ENCODE peak calls at places on chromosomes 2 and 18, in eight cellular contexts. One of them, this sample, is unnamed.

GRCh38 chr18:37335337-37335736 is 230.3 kb downstream of the CELF4 start:
- DNase-seq in SK-N-SH: peak; percentile 87
- DNase-seq in GM12878: no peak
- DNase-seq in endothelial cell of umbilical vein: no peak
- DNase-seq in H1: no peak
- DNase-seq in K562: peak; percentile 32
- DNase-seq in HCT116: no peak
- DNase-seq in HepG2: no peak
- DNase-seq in this sample: no peak

GRCh38 chr2:217993817-217994459 is 8.9 kb downstream of the TNS1 start:
- DNase-seq in SK-N-SH: peak; percentile 85
- DNase-seq in GM12878: no peak
- DNase-seq in endothelial cell of umbilical vein: peak; percentile 54
- DNase-seq in H1: peak; percentile 93
- DNase-seq in K562: peak; percentile 88
- DNase-seq in HCT116: no peak
- DNase-seq in HepG2: peak; percentile 28
- DNase-seq in this sample: no peak

GRCh38 chr2:35585972-35586371 is 769.6 kb upstream of the CRIM1 start:
- DNase-seq in SK-N-SH: no peak
- DNase-seq in GM12878: no peak
- DNase-seq in endothelial cell of umbilical vein: no peak
- DNase-seq in H1: no peak
- DNase-seq in K562: no peak
- DNase-seq in HCT116: no peak
- DNase-seq in HepG2: no peak
- DNase-seq in this sample: no peak

GRCh38 chr2:99707592-99707991 is 217.8 kb upstream of the REV1 start:
- DNase-seq in SK-N-SH: no peak
- DNase-seq in GM12878: no peak
- DNase-seq in endothelial cell of umbilical vein: no peak
- DNase-seq in H1: no peak
- DNase-seq in K562: no peak
- DNase-seq in HCT116: no peak
- DNase-seq in HepG2: no peak
- DNase-seq in this sample: no peak

GRCh38 chr2:218234487-218234886 is 17.5 kb downstream of the ARPC2 start:
- DNase-seq in SK-N-SH: no peak
- DNase-seq in GM12878: no peak
- DNase-seq in endothelial cell of umbilical vein: no peak
- DNase-seq in H1: no peak
- DNase-seq in K562: no peak
- DNase-seq in HCT116: no peak
- DNase-seq in HepG2: no peak
- DNase-seq in this sample: no peak

GRCh38 chr2:232973796-232974195 is 39.3 kb downstream of the NGEF start:
- DNase-seq in SK-N-SH: no peak
- DNase-seq in GM12878: no peak
- DNase-seq in endothelial cell of umbilical vein: no peak
- DNase-seq in H1: no peak
- DNase-seq in K562: no peak
- DNase-seq in HCT116: no peak
- DNase-seq in HepG2: no peak
- DNase-seq in this sample: no peak

GRCh38 chr2:65402780-65403528 is 29.4 kb downstream of the SPRED2 start:
- DNase-seq in SK-N-SH: no peak
- DNase-seq in GM12878: no peak
- DNase-seq in endothelial cell of umbilical vein: no peak
- DNase-seq in H1: no peak
- DNase-seq in K562: no peak
- DNase-seq in HCT116: no peak
- DNase-seq in HepG2: no peak
- DNase-seq in this sample: no peak

GRCh38 chr2:17672583-17673317 is 80.9 kb downstream of the SMC6 start:
- DNase-seq in SK-N-SH: no peak
- DNase-seq in GM12878: no peak
- DNase-seq in endothelial cell of umbilical vein: no peak
- DNase-seq in H1: no peak
- DNase-seq in K562: no peak
- DNase-seq in HCT116: no peak
- DNase-seq in HepG2: no peak
- DNase-seq in this sample: no peak

GRCh38 chr2:128982670-128983069 is 664.0 kb upstream of the HS6ST1 start:
- DNase-seq in SK-N-SH: no peak
- DNase-seq in GM12878: no peak
- DNase-seq in endothelial cell of umbilical vein: no peak
- DNase-seq in H1: no peak
- DNase-seq in K562: no peak
- DNase-seq in HCT116: no peak
- DNase-seq in HepG2: no peak
- DNase-seq in this sample: no peak

GRCh38 chr2:9231291-9232165 is 24.9 kb downstream of the ASAP2 start:
- DNase-seq in SK-N-SH: no peak
- DNase-seq in GM12878: no peak
- DNase-seq in endothelial cell of umbilical vein: no peak
- DNase-seq in H1: peak; percentile 36
- DNase-seq in K562: no peak
- DNase-seq in HCT116: no peak
- DNase-seq in HepG2: no peak
- DNase-seq in this sample: no peak

GRCh38 chr18:62771494-62771893 is 56.2 kb downstream of the PHLPP1 start:
- DNase-seq in SK-N-SH: no peak
- DNase-seq in GM12878: no peak
- DNase-seq in endothelial cell of umbilical vein: no peak
- DNase-seq in H1: no peak
- DNase-seq in K562: no peak
- DNase-seq in HCT116: no peak
- DNase-seq in HepG2: no peak
- DNase-seq in this sample: no peak

GRCh38 chr2:212538156-212539144 is at the start of gene ERBB4:
- DNase-seq in SK-N-SH: peak; percentile 51
- DNase-seq in GM12878: no peak
- DNase-seq in endothelial cell of umbilical vein: peak; percentile 5
- DNase-seq in H1: peak; percentile 56
- DNase-seq in K562: no peak
- DNase-seq in HCT116: no peak
- DNase-seq in HepG2: no peak
- DNase-seq in this sample: no peak
- H3K9ac ChIP-seq in SK-N-SH: no peak within 1 kb of the TSS
- H3K9ac ChIP-seq in GM12878: no peak within 1 kb of the TSS
- H3K9ac ChIP-seq in endothelial cell of umbilical vein: peak within 1 kb of the TSS; percentile 6
- H3K9ac ChIP-seq in H1: no peak within 1 kb of the TSS
- H3K9ac ChIP-seq in K562: no peak within 1 kb of the TSS
- H3K9ac ChIP-seq in HCT116: no peak within 1 kb of the TSS
- H3K9ac ChIP-seq in HepG2: no peak within 1 kb of the TSS
- H3K9ac ChIP-seq in this sample: peak within 1 kb of the TSS; percentile 68

DNA sequence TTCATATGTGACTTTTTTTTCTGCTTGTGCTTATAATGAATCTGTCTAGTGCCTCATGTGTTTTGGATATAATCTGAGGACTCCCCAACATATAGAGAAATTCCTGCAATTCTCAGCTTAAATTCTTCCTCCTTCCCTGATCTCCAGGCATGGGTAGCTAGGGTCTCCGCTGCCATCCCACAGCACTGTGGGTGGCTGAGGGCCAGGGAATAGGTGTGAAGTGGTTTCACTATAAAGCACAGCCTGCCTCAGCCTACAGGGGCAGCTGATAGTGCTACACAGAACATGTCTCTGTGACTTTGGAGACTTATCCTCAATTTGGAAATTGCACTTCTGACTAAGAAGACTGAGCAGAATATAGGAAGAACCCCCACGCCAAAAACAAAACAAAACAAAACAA is 137.3 kb upstream of the NABP1 start:
- DNase-seq in SK-N-SH: no peak
- DNase-seq in GM12878: no peak
- DNase-seq in endothelial cell of umbilical vein: no peak
- DNase-seq in H1: no peak
- DNase-seq in K562: no peak
- DNase-seq in HCT116: no peak
- DNase-seq in HepG2: no peak
- DNase-seq in this sample: no peak
- H3K27ac ChIP-seq in SK-N-SH: no peak overlapping the region
- H3K27ac ChIP-seq in GM12878: no peak overlapping the region
- H3K27ac ChIP-seq in endothelial cell of umbilical vein: no peak overlapping the region
- H3K27ac ChIP-seq in H1: no peak overlapping the region
- H3K27ac ChIP-seq in K562: no peak overlapping the region
- H3K27ac ChIP-seq in HCT116: no peak overlapping the region
- H3K27ac ChIP-seq in HepG2: no peak overlapping the region
- H3K27ac ChIP-seq in this sample: no peak overlapping the region

GRCh38 chr2:213022987-213023386 is 128.4 kb downstream of the IKZF2 start:
- DNase-seq in SK-N-SH: no peak
- DNase-seq in GM12878: peak; percentile 87
- DNase-seq in endothelial cell of umbilical vein: no peak
- DNase-seq in H1: no peak
- DNase-seq in K562: no peak
- DNase-seq in HCT116: no peak
- DNase-seq in HepG2: no peak
- DNase-seq in this sample: no peak

GRCh38 chr2:213019368-213019767 is 132.0 kb downstream of the IKZF2 start:
- DNase-seq in SK-N-SH: no peak
- DNase-seq in GM12878: no peak
- DNase-seq in endothelial cell of umbilical vein: no peak
- DNase-seq in H1: no peak
- DNase-seq in K562: no peak
- DNase-seq in HCT116: no peak
- DNase-seq in HepG2: no peak
- DNase-seq in this sample: no peak

GRCh38 chr2:213018340-213018901 is 133.0 kb downstream of the IKZF2 start:
- DNase-seq in SK-N-SH: no peak
- DNase-seq in GM12878: no peak
- DNase-seq in endothelial cell of umbilical vein: no peak
- DNase-seq in H1: no peak
- DNase-seq in K562: no peak
- DNase-seq in HCT116: no peak
- DNase-seq in HepG2: no peak
- DNase-seq in this sample: no peak

GRCh38 chr2:213020268-213020667 is 131.1 kb downstream of the IKZF2 start:
- DNase-seq in SK-N-SH: no peak
- DNase-seq in GM12878: no peak
- DNase-seq in endothelial cell of umbilical vein: no peak
- DNase-seq in H1: no peak
- DNase-seq in K562: no peak
- DNase-seq in HCT116: no peak
- DNase-seq in HepG2: no peak
- DNase-seq in this sample: no peak

DNA sequence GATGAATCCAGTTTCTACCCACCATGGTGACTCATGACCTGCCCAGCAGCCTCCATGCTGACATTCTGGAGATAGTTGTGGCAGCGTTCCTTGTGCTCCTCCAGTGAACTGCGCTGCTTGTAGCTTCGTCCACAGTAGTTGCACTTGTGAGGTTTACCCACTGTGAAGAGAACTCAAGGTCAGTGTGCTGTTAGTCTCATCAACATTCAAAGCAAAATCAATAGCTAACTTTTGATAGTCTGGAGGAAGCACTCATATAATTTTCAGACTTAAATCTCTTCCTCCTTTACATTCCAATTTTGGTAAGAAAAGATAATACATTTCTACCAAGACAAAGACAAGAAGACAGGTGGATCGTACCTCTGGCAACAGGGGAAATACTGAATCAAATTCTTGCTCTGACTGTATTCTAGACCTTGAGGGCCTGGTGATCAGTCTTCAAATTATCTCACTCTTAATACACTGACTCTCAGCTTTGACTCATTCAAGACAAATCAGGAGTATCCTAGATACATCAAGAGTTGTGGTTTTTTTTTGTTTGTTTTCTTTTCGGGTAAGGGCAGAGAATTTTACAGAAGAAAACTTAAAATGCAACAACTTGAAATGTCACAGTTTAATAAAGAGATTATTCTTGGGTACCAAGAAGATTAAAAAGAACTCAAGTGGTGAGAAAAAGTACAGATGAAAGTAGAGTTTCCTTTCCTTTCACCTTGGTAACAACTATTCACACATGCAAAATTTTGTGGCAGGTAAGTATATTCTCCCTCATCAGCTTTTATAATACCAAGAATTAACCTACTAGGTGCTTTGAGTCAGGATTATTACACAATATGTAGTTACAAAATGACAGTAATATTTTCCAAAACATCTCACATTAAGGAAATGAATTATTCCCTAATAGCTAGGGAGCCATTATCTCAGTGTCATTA is 129.2 kb downstream of the IKZF2 start:
- DNase-seq in SK-N-SH: no peak
- DNase-seq in GM12878: peak; percentile 87
- DNase-seq in endothelial cell of umbilical vein: no peak
- DNase-seq in H1: no peak
- DNase-seq in K562: no peak
- DNase-seq in HCT116: no peak
- DNase-seq in HepG2: no peak
- DNase-seq in this sample: no peak
- TF ChIP-seq POLR2AphosphoS5 in SK-N-SH: no peak
- TF ChIP-seq POLR2AphosphoS5 in GM12878: peak; percentile 98
- TF ChIP-seq POLR2AphosphoS5 in endothelial cell of umbilical vein: no peak
- TF ChIP-seq POLR2AphosphoS5 in H1: no peak
- TF ChIP-seq POLR2AphosphoS5 in K562: no peak
- TF ChIP-seq POLR2AphosphoS5 in HCT116: no peak
- TF ChIP-seq POLR2AphosphoS5 in HepG2: no peak
- TF ChIP-seq POLR2AphosphoS5 in this sample: no peak

GRCh38 chr18:2537281-2537680 is 34.0 kb downstream of the METTL4 start:
- DNase-seq in SK-N-SH: no peak
- DNase-seq in GM12878: no peak
- DNase-seq in endothelial cell of umbilical vein: no peak
- DNase-seq in H1: no peak
- DNase-seq in K562: no peak
- DNase-seq in HCT116: no peak
- DNase-seq in HepG2: no peak
- DNase-seq in this sample: no peak

GRCh38 chr18:2536493-2536892 is 34.8 kb downstream of the METTL4 start:
- DNase-seq in SK-N-SH: no peak
- DNase-seq in GM12878: no peak
- DNase-seq in endothelial cell of umbilical vein: no peak
- DNase-seq in H1: no peak
- DNase-seq in K562: no peak
- DNase-seq in HCT116: no peak
- DNase-seq in HepG2: no peak
- DNase-seq in this sample: no peak

GRCh38 chr18:2534906-2535305 is 36.4 kb downstream of the METTL4 start:
- DNase-seq in SK-N-SH: no peak
- DNase-seq in GM12878: no peak
- DNase-seq in endothelial cell of umbilical vein: no peak
- DNase-seq in H1: no peak
- DNase-seq in K562: no peak
- DNase-seq in HCT116: no peak
- DNase-seq in HepG2: no peak
- DNase-seq in this sample: no peak

GRCh38 chr18:2535419-2535910 is 35.8 kb downstream of the METTL4 start:
- DNase-seq in SK-N-SH: no peak
- DNase-seq in GM12878: no peak
- DNase-seq in endothelial cell of umbilical vein: no peak
- DNase-seq in H1: no peak
- DNase-seq in K562: no peak
- DNase-seq in HCT116: no peak
- DNase-seq in HepG2: no peak
- DNase-seq in this sample: no peak

DNA sequence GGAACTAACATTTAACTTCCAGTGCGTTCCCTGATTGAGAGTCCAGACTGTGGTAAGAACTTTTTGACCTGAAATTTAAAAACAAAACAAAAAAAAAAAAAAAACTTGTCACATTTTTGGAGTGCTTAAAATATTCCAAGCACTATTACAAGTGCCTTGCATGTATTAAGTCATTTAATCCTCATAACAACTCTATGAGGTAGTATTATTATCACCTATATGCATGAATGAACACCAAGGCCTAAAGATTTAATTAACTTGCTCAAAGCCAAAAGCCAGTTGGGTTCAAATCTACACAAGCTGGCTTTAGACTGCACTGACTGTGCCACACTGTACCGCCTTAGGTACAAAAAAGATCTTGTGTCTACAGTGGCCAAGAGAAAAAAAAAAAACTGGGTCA is 35.2 kb downstream of the METTL4 start:
- DNase-seq in SK-N-SH: no peak
- DNase-seq in GM12878: no peak
- DNase-seq in endothelial cell of umbilical vein: no peak
- DNase-seq in H1: no peak
- DNase-seq in K562: no peak
- DNase-seq in HCT116: no peak
- DNase-seq in HepG2: no peak
- DNase-seq in this sample: no peak
- H3K9ac ChIP-seq in SK-N-SH: no peak overlapping the region
- H3K9ac ChIP-seq in GM12878: no peak overlapping the region
- H3K9ac ChIP-seq in endothelial cell of umbilical vein: no peak overlapping the region
- H3K9ac ChIP-seq in H1: no peak overlapping the region
- H3K9ac ChIP-seq in K562: no peak overlapping the region
- H3K9ac ChIP-seq in HCT116: no peak overlapping the region
- H3K9ac ChIP-seq in HepG2: no peak overlapping the region
- H3K9ac ChIP-seq in this sample: no peak overlapping the region

This sample was measured in SK-N-MC.